ENCODE peak calls at places on chromosomes 16 and 17, in eight cellular contexts. F, Z, M, B, O, W, C and R are unnamed samples.

GRCh38 chr17:81482673-81483072 is 29.9 kb downstream of the ACTG1 start:
- DNase-seq in W (no peak), Z (no peak), C (no peak), F (no peak), M (no peak), O (no peak), B (no peak), R (no peak)

GRCh38 chr17:49935526-49936210 is 33.3 kb upstream of the DLX4 start:
- DNase-seq in F (no peak), W (no peak), B (no peak), O (no peak), Z (no peak), M (no peak), C (no peak), R (no peak)

GRCh38 chr17:12545877-12546513 is 119.7 kb upstream of the MYOCD start:
- DNase-seq in C (no peak), W (no peak), Z (no peak), O (no peak), F (peak), M (peak), B (no peak), R (no peak)

GRCh38 chr16:66444049-66444481 is 17.0 kb downstream of the BEAN1 start:
- DNase-seq in B (no peak), Z (no peak), C (no peak), M (no peak), W (no peak), O (no peak), F (no peak), R (no peak)

GRCh38 chr17:2685696-2686095 is 25.9 kb downstream of the CLUH start:
- DNase-seq in F (peak), Z (no peak), W (no peak), C (no peak), O (no peak), B (no peak), M (no peak), R (peak)

GRCh38 chr16:58086381-58087208 is 42.6 kb downstream of the CFAP20 start:
- DNase-seq in M (no peak), O (no peak), C (no peak), F (no peak), Z (no peak), B (no peak), W (no peak), R (no peak)

GRCh38 chr17:14320734-14321475 is 20.0 kb downstream of the HS3ST3B1 start:
- DNase-seq in O (no peak), Z (no peak), W (no peak), B (no peak), M (no peak), C (no peak), F (no peak), R (no peak)

GRCh38 chr17:39979865-39980401 is 674 bp upstream of the PSMD3 start:
- DNase-seq in O (no peak), B (no peak), F (peak), M (no peak), C (peak), W (peak), Z (no peak), R (no peak)

GRCh38 chr16:70380205-70380918 is 33.7 kb downstream of the DDX19A start:
- DNase-seq in F (peak), Z (peak), O (no peak), M (peak), B (peak), W (peak), C (peak), R (peak)

GRCh38 chr17:28427372-28427771 is 21.4 kb upstream of the SLC46A1 start:
- DNase-seq in B (no peak), M (no peak), W (no peak), F (no peak), Z (no peak), C (no peak), O (no peak), R (no peak)

GRCh38 chr17:9321862-9322261 is 253.8 kb downstream of the STX8 start:
- DNase-seq in B (no peak), W (no peak), C (no peak), F (no peak), Z (no peak), O (no peak), M (no peak), R (no peak)

GRCh38 chr17:9324864-9325263 is 250.8 kb downstream of the STX8 start:
- DNase-seq in O (no peak), Z (no peak), M (no peak), B (no peak), W (no peak), C (peak), F (no peak), R (no peak)

DNA sequence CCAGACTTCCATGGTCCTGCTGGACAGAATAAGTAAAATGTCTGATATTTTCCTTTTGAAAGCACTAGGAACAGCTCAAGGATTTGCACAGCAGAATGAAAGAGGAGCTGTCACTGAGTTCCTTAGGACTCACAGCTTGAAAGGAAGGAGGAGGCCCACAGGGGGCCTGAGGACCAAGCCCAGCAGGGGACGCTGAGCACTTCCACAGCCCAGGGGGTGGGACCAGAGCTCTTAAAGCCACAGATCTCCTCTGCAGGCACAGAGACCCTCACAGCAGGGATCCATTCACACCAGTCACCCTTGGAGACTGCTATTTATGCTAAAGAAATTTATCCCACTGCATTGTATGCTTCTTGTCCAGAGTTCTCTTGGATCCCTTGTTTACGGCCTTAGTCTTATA is 253.3 kb downstream of the STX8 start:
- DNase-seq in M (no peak), C (no peak), F (no peak), Z (no peak), B (no peak), W (no peak), O (no peak), R (no peak)
- TF ChIP-seq CTCF in M (no peak), C (no peak), F (no peak), Z (no peak), B (no peak), W (no peak), O (no peak), R (peak)

GRCh38 chr16:3797473-3797872 is 80.1 kb upstream of the TRAP1 start:
- DNase-seq in O (no peak), C (peak), Z (no peak), W (no peak), B (no peak), M (no peak), F (no peak), R (no peak)

GRCh38 chr16:3792472-3793012 is 75.2 kb upstream of the TRAP1 start:
- DNase-seq in W (no peak), M (no peak), C (no peak), F (no peak), Z (no peak), B (no peak), O (no peak), R (no peak)

GRCh38 chr16:3789375-3790067 is 72.2 kb upstream of the TRAP1 start:
- DNase-seq in O (no peak), Z (no peak), M (no peak), F (no peak), W (no peak), B (no peak), C (no peak), R (no peak)

GRCh38 chr16:3791701-3792100 is 74.4 kb upstream of the TRAP1 start:
- DNase-seq in M (no peak), F (no peak), C (no peak), Z (no peak), W (no peak), B (no peak), O (no peak), R (peak)

GRCh38 chr16:3793161-3793576 is 75.8 kb upstream of the TRAP1 start:
- DNase-seq in C (no peak), M (peak), F (no peak), W (no peak), Z (no peak), O (peak), B (no peak), R (peak)
- TF ChIP-seq CTCF in C (peak), M (peak), F (no peak), W (no peak), Z (no peak), O (peak), B (no peak), R (no peak)

DNA sequence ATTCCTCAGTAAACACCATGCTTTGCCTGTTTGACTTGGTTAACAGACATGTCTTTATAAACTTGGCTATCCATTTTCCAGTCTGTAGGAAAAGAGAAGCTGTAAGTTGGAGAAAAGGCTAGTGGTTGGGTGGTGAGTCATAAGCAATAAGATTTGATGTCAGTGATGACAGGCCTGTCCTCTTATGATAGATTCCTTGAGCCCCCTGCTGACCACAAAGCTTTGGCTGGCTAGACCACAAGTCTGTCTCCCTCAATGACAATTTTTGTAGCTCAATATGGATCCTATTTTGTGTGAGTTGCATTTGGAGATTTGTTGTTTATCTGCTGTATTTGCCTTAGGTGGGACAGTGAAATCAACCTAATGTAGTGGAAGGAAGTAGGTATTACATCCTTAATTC is 67.6 kb downstream of the SIAH1 start:
- DNase-seq in M (no peak), C (peak), Z (no peak), W (no peak), F (no peak), B (no peak), O (no peak), R (no peak)
- TF ChIP-seq CTCF in M (no peak), C (no peak), Z (no peak), W (no peak), F (no peak), B (no peak), O (no peak), R (peak)

DNA sequence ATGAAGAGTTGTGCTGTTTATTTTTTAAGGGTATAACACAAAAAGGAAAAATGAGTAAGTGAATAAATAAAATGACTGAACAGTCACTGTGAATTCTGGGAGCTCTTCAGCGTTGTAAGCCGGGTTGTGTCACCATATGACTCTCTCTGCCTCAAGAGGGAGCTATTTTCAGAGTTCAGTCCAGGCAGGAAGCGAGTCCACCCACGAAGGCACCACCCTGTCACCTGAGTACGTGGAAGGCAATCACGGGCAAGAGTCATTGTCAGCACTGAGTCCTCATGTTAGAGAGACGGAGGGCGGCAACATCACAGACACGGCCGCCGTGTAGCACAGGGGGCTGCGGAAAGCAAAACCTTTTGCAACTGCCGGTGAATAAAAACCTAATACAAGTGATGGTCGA is 227.6 kb downstream of the UTP18 start:
- DNase-seq in M (no peak), W (peak), O (no peak), Z (no peak), B (no peak), C (peak), F (no peak), R (no peak)
- TF ChIP-seq CTCF in M (no peak), W (no peak), O (no peak), Z (no peak), B (no peak), C (peak), F (no peak), R (peak)

DNA sequence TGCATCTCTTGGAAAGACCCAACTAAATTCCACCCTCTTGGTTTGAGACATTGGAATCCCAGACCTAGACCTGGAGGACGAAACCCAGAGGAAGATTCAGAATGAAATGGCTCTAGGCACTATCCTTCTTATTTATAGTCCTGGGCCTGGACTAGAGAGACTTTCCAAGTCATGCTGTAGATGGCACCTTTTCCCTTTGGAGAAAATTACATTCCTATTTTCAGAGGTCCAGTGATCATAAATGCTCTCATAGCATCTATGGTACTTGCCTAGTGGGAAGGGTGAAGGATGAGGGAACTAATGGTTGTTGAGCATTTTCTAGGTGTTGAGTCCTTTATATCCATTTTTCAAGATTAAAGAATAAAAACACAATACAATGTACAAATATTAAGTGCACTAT is 37.1 kb downstream of the SPACA3 start:
- DNase-seq in W (no peak), C (no peak), O (no peak), Z (no peak), F (no peak), M (no peak), B (no peak), R (no peak)
- TF ChIP-seq CTCF in W (no peak), C (no peak), O (no peak), Z (no peak), F (no peak), M (no peak), B (no peak), R (no peak)

GRCh38 chr17:72515291-72516065 is 394.7 kb downstream of the SOX9 start:
- DNase-seq in W (no peak), C (no peak), M (no peak), O (no peak), Z (no peak), F (no peak), B (peak), R (no peak)
- TF ChIP-seq CTCF in W (no peak), C (no peak), M (no peak), O (no peak), Z (no peak), F (no peak), B (no peak), R (no peak)

GRCh38 chr16:25796239-25796638 is 104.5 kb downstream of the HS3ST4 start:
- DNase-seq in O (no peak), F (no peak), C (no peak), M (no peak), B (no peak), Z (no peak), W (no peak), R (no peak)
- TF ChIP-seq CTCF in O (no peak), F (no peak), C (no peak), M (no peak), B (no peak), Z (no peak), W (no peak), R (no peak)

DNA sequence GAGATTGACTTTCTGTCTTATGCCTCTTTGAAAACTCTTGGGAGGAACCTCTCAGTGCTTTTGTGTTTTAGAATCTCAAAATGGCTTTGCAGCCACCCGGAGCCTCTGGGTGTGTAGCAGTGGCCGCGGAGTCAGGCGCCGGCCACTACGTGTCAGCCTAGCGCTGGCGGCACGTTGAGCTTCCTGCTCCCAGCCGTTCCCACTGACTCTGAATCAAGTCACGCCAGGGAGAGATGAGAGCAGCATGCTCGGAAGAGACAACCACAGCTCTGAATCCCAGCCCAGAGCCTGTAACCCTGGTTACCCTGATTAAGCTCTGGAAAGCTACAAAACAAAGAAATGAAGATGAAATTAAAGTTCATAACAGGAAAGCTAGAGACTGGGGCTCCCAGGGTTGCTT is 97.4 kb upstream of the CACNG5 start:
- DNase-seq in B (no peak), C (no peak), Z (no peak), M (no peak), W (no peak), O (no peak), F (no peak), R (no peak)
- TF ChIP-seq CTCF in B (no peak), C (no peak), Z (no peak), M (no peak), W (no peak), O (no peak), F (no peak), R (no peak)

GRCh38 chr17:72361892-72362291 is 241.1 kb downstream of the SOX9 start:
- DNase-seq in Z (no peak), C (peak), M (no peak), F (no peak), O (no peak), W (no peak), B (no peak), R (no peak)

GRCh38 chr17:72359811-72360210 is 239.0 kb downstream of the SOX9 start:
- DNase-seq in B (no peak), C (no peak), Z (no peak), F (no peak), O (no peak), M (no peak), W (no peak), R (no peak)

GRCh38 chr17:72358465-72358864 is 237.6 kb downstream of the SOX9 start:
- DNase-seq in M (no peak), O (no peak), C (peak), B (no peak), F (no peak), W (no peak), Z (no peak), R (no peak)

GRCh38 chr17:72359274-72359673 is 238.5 kb downstream of the SOX9 start:
- DNase-seq in B (no peak), M (no peak), W (no peak), O (no peak), C (no peak), Z (no peak), F (no peak), R (no peak)

DNA sequence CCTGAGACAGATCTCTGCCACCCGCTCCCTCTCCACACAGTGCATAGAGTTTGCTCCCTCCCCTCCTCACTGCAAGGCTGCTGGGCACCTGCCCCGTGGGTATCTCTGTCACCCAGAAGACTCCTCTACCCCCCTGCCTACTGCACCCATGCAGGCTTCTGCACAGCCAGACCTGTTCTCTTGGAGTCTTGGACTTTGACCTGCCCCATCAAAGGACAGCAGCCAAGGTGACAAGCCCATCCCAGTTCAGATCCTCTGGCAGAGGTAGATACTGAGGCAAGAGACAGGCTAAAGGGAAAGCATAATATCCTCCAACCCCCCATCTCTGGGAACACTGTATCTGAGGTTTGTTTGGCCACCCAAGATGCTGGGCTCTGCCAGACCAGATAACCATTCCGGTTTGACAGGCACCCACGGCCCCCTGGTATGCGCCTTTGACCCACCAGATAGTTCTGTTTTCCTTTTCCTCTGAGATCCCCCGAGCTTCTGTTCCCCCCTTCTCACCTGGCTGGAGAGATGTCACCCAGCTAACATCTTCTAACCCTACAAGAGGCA is 239.6 kb downstream of the SOX9 start:
- DNase-seq in M (no peak), Z (no peak), W (no peak), F (no peak), C (no peak), O (no peak), B (no peak), R (no peak)
- TF ChIP-seq CTCF in M (no peak), Z (no peak), W (no peak), F (no peak), C (no peak), O (no peak), B (no peak), R (no peak)

GRCh38 chr16:78102865-78103264 is 3.4 kb downstream of the WWOX start:
- DNase-seq in C (no peak), W (no peak), F (no peak), Z (no peak), O (no peak), M (no peak), B (no peak), R (no peak)
- TF ChIP-seq CTCF in C (no peak), W (no peak), F (no peak), Z (no peak), O (no peak), M (no peak), B (no peak), R (no peak)